ENCODE peak calls at places on chromosomes 4 and X, in nine cellular contexts. One of them, this sample, is unnamed.
A peak's percentile ranks its signal among the peaks of the same experiment; 100 is the strongest.

GRCh38 chrX:151816914-151817313 is 82.4 kb downstream of the CNGA2 start:
- DNase-seq in psoas muscle: no peak
- DNase-seq in MM.1S: no peak
- DNase-seq in left lung: no peak
- DNase-seq in A549: no peak
- DNase-seq in suprapubic skin: no peak
- DNase-seq in adipocyte: peak; percentile 7
- DNase-seq in trophoblast cell: no peak
- DNase-seq in kidney: no peak
- DNase-seq in this sample: no peak

GRCh38 chrX:131059231-131059630 is 1.1 kb downstream of the ARHGAP36 start:
- DNase-seq in psoas muscle: no peak
- DNase-seq in MM.1S: no peak
- DNase-seq in left lung: no peak
- DNase-seq in A549: no peak
- DNase-seq in suprapubic skin: no peak
- DNase-seq in adipocyte: no peak
- DNase-seq in trophoblast cell: no peak
- DNase-seq in kidney: no peak
- DNase-seq in this sample: no peak

GRCh38 chr4:95867919-95868318 is 28.0 kb downstream of the PDHA2 start:
- DNase-seq in psoas muscle: no peak
- DNase-seq in MM.1S: peak; percentile 44
- DNase-seq in left lung: no peak
- DNase-seq in A549: peak; percentile 6
- DNase-seq in suprapubic skin: no peak
- DNase-seq in adipocyte: peak; percentile 31
- DNase-seq in trophoblast cell: no peak
- DNase-seq in kidney: no peak
- DNase-seq in this sample: no peak

GRCh38 chr4:99934891-99935290 is 11.5 kb downstream of the DNAJB14 start:
- DNase-seq in psoas muscle: no peak
- DNase-seq in MM.1S: no peak
- DNase-seq in left lung: no peak
- DNase-seq in A549: no peak
- DNase-seq in suprapubic skin: no peak
- DNase-seq in adipocyte: peak; percentile 25
- DNase-seq in trophoblast cell: no peak
- DNase-seq in kidney: no peak
- DNase-seq in this sample: no peak

GRCh38 chrX:13487731-13488505 is 81.5 kb upstream of the EGFL6 start:
- DNase-seq in psoas muscle: no peak
- DNase-seq in MM.1S: peak; percentile 46
- DNase-seq in left lung: no peak
- DNase-seq in A549: peak; percentile 82
- DNase-seq in suprapubic skin: no peak
- DNase-seq in adipocyte: peak; percentile 89
- DNase-seq in trophoblast cell: peak; percentile 63
- DNase-seq in kidney: no peak
- DNase-seq in this sample: no peak

GRCh38 chrX:123959281-123960063 is 2.0 kb upstream of the STAG2 start:
- DNase-seq in psoas muscle: peak; percentile 57
- DNase-seq in MM.1S: peak; percentile 15
- DNase-seq in left lung: peak; percentile 70
- DNase-seq in A549: peak; percentile 64
- DNase-seq in suprapubic skin: no peak
- DNase-seq in adipocyte: peak; percentile 53
- DNase-seq in trophoblast cell: peak; percentile 0
- DNase-seq in kidney: peak; percentile 79
- DNase-seq in this sample: peak; percentile 62

GRCh38 chr4:137226221-137226620 is 306.1 kb downstream of the PCDH18 start:
- DNase-seq in psoas muscle: no peak
- DNase-seq in MM.1S: no peak
- DNase-seq in left lung: no peak
- DNase-seq in A549: no peak
- DNase-seq in suprapubic skin: no peak
- DNase-seq in adipocyte: peak; percentile 52
- DNase-seq in trophoblast cell: no peak
- DNase-seq in kidney: no peak
- DNase-seq in this sample: no peak

GRCh38 chr4:27360651-27361347 is 500.2 kb downstream of the STIM2 start:
- DNase-seq in psoas muscle: no peak
- DNase-seq in MM.1S: no peak
- DNase-seq in left lung: no peak
- DNase-seq in A549: no peak
- DNase-seq in suprapubic skin: no peak
- DNase-seq in adipocyte: peak; percentile 38
- DNase-seq in trophoblast cell: no peak
- DNase-seq in kidney: no peak
- DNase-seq in this sample: no peak

GRCh38 chr4:122666527-122667245 is 45.8 kb upstream of the IL21 start:
- DNase-seq in psoas muscle: no peak
- DNase-seq in MM.1S: no peak
- DNase-seq in left lung: no peak
- DNase-seq in A549: peak; percentile 46
- DNase-seq in suprapubic skin: no peak
- DNase-seq in adipocyte: peak; percentile 91
- DNase-seq in trophoblast cell: peak; percentile 32
- DNase-seq in kidney: no peak
- DNase-seq in this sample: no peak

GRCh38 chr4:172311682-172312081 is 498.5 kb downstream of the GALNTL6 start:
- DNase-seq in psoas muscle: no peak
- DNase-seq in MM.1S: no peak
- DNase-seq in left lung: no peak
- DNase-seq in A549: no peak
- DNase-seq in suprapubic skin: no peak
- DNase-seq in adipocyte: no peak
- DNase-seq in trophoblast cell: no peak
- DNase-seq in kidney: no peak
- DNase-seq in this sample: no peak

GRCh38 chr4:90293320-90293719 is 166.1 kb downstream of the CCSER1 start:
- DNase-seq in psoas muscle: no peak
- DNase-seq in MM.1S: no peak
- DNase-seq in left lung: no peak
- DNase-seq in A549: peak; percentile 4
- DNase-seq in suprapubic skin: no peak
- DNase-seq in adipocyte: peak; percentile 60
- DNase-seq in trophoblast cell: no peak
- DNase-seq in kidney: no peak
- DNase-seq in this sample: no peak

GRCh38 chr4:38180456-38180855 is 220.3 kb downstream of the PTTG2 start:
- DNase-seq in psoas muscle: no peak
- DNase-seq in MM.1S: peak; percentile 12
- DNase-seq in left lung: no peak
- DNase-seq in A549: no peak
- DNase-seq in suprapubic skin: no peak
- DNase-seq in adipocyte: no peak
- DNase-seq in trophoblast cell: no peak
- DNase-seq in kidney: no peak
- DNase-seq in this sample: no peak

GRCh38 chr4:6277935-6278800 is 8.5 kb downstream of the WFS1 start:
- DNase-seq in psoas muscle: no peak
- DNase-seq in MM.1S: no peak
- DNase-seq in left lung: peak; percentile 68
- DNase-seq in A549: no peak
- DNase-seq in suprapubic skin: no peak
- DNase-seq in adipocyte: no peak
- DNase-seq in trophoblast cell: no peak
- DNase-seq in kidney: peak; percentile 66
- DNase-seq in this sample: no peak

GRCh38 chr4:47686294-47686872 is 151.5 kb downstream of the CORIN start:
- DNase-seq in psoas muscle: peak; percentile 18
- DNase-seq in MM.1S: peak; percentile 67
- DNase-seq in left lung: peak; percentile 67
- DNase-seq in A549: peak; percentile 44
- DNase-seq in suprapubic skin: no peak
- DNase-seq in adipocyte: peak; percentile 66
- DNase-seq in trophoblast cell: peak; percentile 61
- DNase-seq in kidney: no peak
- DNase-seq in this sample: peak; percentile 64

GRCh38 chr4:169033660-169034059 is 23.6 kb upstream of the CBR4 start:
- DNase-seq in psoas muscle: no peak
- DNase-seq in MM.1S: no peak
- DNase-seq in left lung: no peak
- DNase-seq in A549: peak; percentile 54
- DNase-seq in suprapubic skin: no peak
- DNase-seq in adipocyte: no peak
- DNase-seq in trophoblast cell: peak; percentile 13
- DNase-seq in kidney: no peak
- DNase-seq in this sample: peak; percentile 34

GRCh38 chr4:87236851-87237250 is 16.4 kb upstream of the KLHL8 start:
- DNase-seq in psoas muscle: no peak
- DNase-seq in MM.1S: no peak
- DNase-seq in left lung: no peak
- DNase-seq in A549: no peak
- DNase-seq in suprapubic skin: no peak
- DNase-seq in adipocyte: no peak
- DNase-seq in trophoblast cell: peak; percentile 14
- DNase-seq in kidney: no peak
- DNase-seq in this sample: no peak

GRCh38 chrX:107744868-107745267 is 30.7 kb downstream of the TSC22D3 start:
- DNase-seq in psoas muscle: no peak
- DNase-seq in MM.1S: no peak
- DNase-seq in left lung: no peak
- DNase-seq in A549: no peak
- DNase-seq in suprapubic skin: no peak
- DNase-seq in adipocyte: no peak
- DNase-seq in trophoblast cell: no peak
- DNase-seq in kidney: no peak
- DNase-seq in this sample: no peak

GRCh38 chr4:153809307-153809706 is 20.4 kb upstream of the SFRP2 start:
- DNase-seq in psoas muscle: no peak
- DNase-seq in MM.1S: peak; percentile 18
- DNase-seq in left lung: no peak
- DNase-seq in A549: no peak
- DNase-seq in suprapubic skin: no peak
- DNase-seq in adipocyte: no peak
- DNase-seq in trophoblast cell: no peak
- DNase-seq in kidney: no peak
- DNase-seq in this sample: no peak

GRCh38 chrX:15903186-15903681 is 48.6 kb upstream of the AP1S2 start:
- DNase-seq in psoas muscle: no peak
- DNase-seq in MM.1S: peak; percentile 83
- DNase-seq in left lung: no peak
- DNase-seq in A549: no peak
- DNase-seq in suprapubic skin: no peak
- DNase-seq in adipocyte: no peak
- DNase-seq in trophoblast cell: no peak
- DNase-seq in kidney: no peak
- DNase-seq in this sample: no peak

GRCh38 chr4:7115557-7116340 is 47.9 kb upstream of the GRPEL1 start:
- DNase-seq in psoas muscle: no peak
- DNase-seq in MM.1S: no peak
- DNase-seq in left lung: no peak
- DNase-seq in A549: no peak
- DNase-seq in suprapubic skin: no peak
- DNase-seq in adipocyte: no peak
- DNase-seq in trophoblast cell: no peak
- DNase-seq in kidney: peak; percentile 55
- DNase-seq in this sample: no peak

GRCh38 chr4:15809058-15809457 is 30.9 kb downstream of the CD38 start:
- DNase-seq in psoas muscle: no peak
- DNase-seq in MM.1S: peak; percentile 78
- DNase-seq in left lung: no peak
- DNase-seq in A549: no peak
- DNase-seq in suprapubic skin: no peak
- DNase-seq in adipocyte: no peak
- DNase-seq in trophoblast cell: no peak
- DNase-seq in kidney: no peak
- DNase-seq in this sample: no peak

GRCh38 chrX:129984196-129984962 is 1.9 kb downstream of the BCORL1 start:
- DNase-seq in psoas muscle: peak; percentile 32
- DNase-seq in MM.1S: no peak
- DNase-seq in left lung: peak; percentile 85
- DNase-seq in A549: peak; percentile 23
- DNase-seq in suprapubic skin: no peak
- DNase-seq in adipocyte: peak; percentile 45
- DNase-seq in trophoblast cell: no peak
- DNase-seq in kidney: peak; percentile 78
- DNase-seq in this sample: peak; percentile 58

GRCh38 chrX:47361538-47362511 is 8.6 kb upstream of the ZNF157 start:
- DNase-seq in psoas muscle: peak; percentile 63
- DNase-seq in MM.1S: peak; percentile 89
- DNase-seq in left lung: no peak
- DNase-seq in A549: peak; percentile 92
- DNase-seq in suprapubic skin: no peak
- DNase-seq in adipocyte: peak; percentile 90
- DNase-seq in trophoblast cell: peak; percentile 52
- DNase-seq in kidney: peak; percentile 89
- DNase-seq in this sample: peak; percentile 60

GRCh38 chr4:2256781-2257191 is 5.1 kb downstream of the MXD4 start:
- DNase-seq in psoas muscle: peak; percentile 42
- DNase-seq in MM.1S: no peak
- DNase-seq in left lung: peak; percentile 72
- DNase-seq in A549: no peak
- DNase-seq in suprapubic skin: peak; percentile 77
- DNase-seq in adipocyte: no peak
- DNase-seq in trophoblast cell: no peak
- DNase-seq in kidney: peak; percentile 95
- DNase-seq in this sample: peak; percentile 57
- H3K4me1 ChIP-seq in psoas muscle: peaks cover 60% of the 10 kb centered on the region
- H3K4me1 ChIP-seq in MM.1S: peaks cover 5% of the 10 kb centered on the region
- H3K4me1 ChIP-seq in left lung: peaks cover 66% of the 10 kb centered on the region
- H3K4me1 ChIP-seq in A549: peaks cover 6% of the 10 kb centered on the region
- H3K4me1 ChIP-seq in suprapubic skin: peaks cover 71% of the 10 kb centered on the region
- H3K4me1 ChIP-seq in adipocyte: peaks cover 45% of the 10 kb centered on the region
- H3K4me1 ChIP-seq in trophoblast cell: peaks cover 9% of the 10 kb centered on the region
- H3K4me1 ChIP-seq in kidney: peaks cover 18% of the 10 kb centered on the region
- H3K4me1 ChIP-seq in this sample: no peaks in the 10 kb centered on the region

GRCh38 chrX:133988010-133988409 is 2.6 kb upstream of the GPC3 start:
- DNase-seq in psoas muscle: no peak
- DNase-seq in MM.1S: no peak
- DNase-seq in left lung: no peak
- DNase-seq in A549: no peak
- DNase-seq in suprapubic skin: no peak
- DNase-seq in adipocyte: no peak
- DNase-seq in trophoblast cell: no peak
- DNase-seq in kidney: no peak
- DNase-seq in this sample: no peak
- H3K4me1 ChIP-seq in psoas muscle: no peaks in the 10 kb centered on the region
- H3K4me1 ChIP-seq in MM.1S: no peaks in the 10 kb centered on the region
- H3K4me1 ChIP-seq in left lung: peaks cover 5% of the 10 kb centered on the region
- H3K4me1 ChIP-seq in A549: no peaks in the 10 kb centered on the region
- H3K4me1 ChIP-seq in suprapubic skin: peaks cover 13% of the 10 kb centered on the region
- H3K4me1 ChIP-seq in adipocyte: no peaks in the 10 kb centered on the region
- H3K4me1 ChIP-seq in trophoblast cell: peaks cover 17% of the 10 kb centered on the region
- H3K4me1 ChIP-seq in kidney: no peaks in the 10 kb centered on the region
- H3K4me1 ChIP-seq in this sample: no peaks in the 10 kb centered on the region

GRCh38 chr4:162104459-162105124 is 59.2 kb downstream of the FSTL5 start:
- DNase-seq in psoas muscle: no peak
- DNase-seq in MM.1S: no peak
- DNase-seq in left lung: no peak
- DNase-seq in A549: no peak
- DNase-seq in suprapubic skin: no peak
- DNase-seq in adipocyte: no peak
- DNase-seq in trophoblast cell: no peak
- DNase-seq in kidney: no peak
- DNase-seq in this sample: no peak
- H3K4me1 ChIP-seq in psoas muscle: no peaks in the 10 kb centered on the region
- H3K4me1 ChIP-seq in MM.1S: no peaks in the 10 kb centered on the region
- H3K4me1 ChIP-seq in left lung: no peaks in the 10 kb centered on the region
- H3K4me1 ChIP-seq in A549: no peaks in the 10 kb centered on the region
- H3K4me1 ChIP-seq in suprapubic skin: no peaks in the 10 kb centered on the region
- H3K4me1 ChIP-seq in adipocyte: no peaks in the 10 kb centered on the region
- H3K4me1 ChIP-seq in trophoblast cell: no peaks in the 10 kb centered on the region
- H3K4me1 ChIP-seq in kidney: no peaks in the 10 kb centered on the region
- H3K4me1 ChIP-seq in this sample: no peaks in the 10 kb centered on the region

GRCh38 chrX:153701706-153702105 is 14.0 kb downstream of the SLC6A8 start:
- DNase-seq in psoas muscle: no peak
- DNase-seq in MM.1S: no peak
- DNase-seq in left lung: no peak
- DNase-seq in A549: no peak
- DNase-seq in suprapubic skin: no peak
- DNase-seq in adipocyte: no peak
- DNase-seq in trophoblast cell: no peak
- DNase-seq in kidney: peak; percentile 66
- DNase-seq in this sample: no peak
- H3K4me1 ChIP-seq in psoas muscle: peaks cover 24% of the 10 kb centered on the region
- H3K4me1 ChIP-seq in MM.1S: no peaks in the 10 kb centered on the region
- H3K4me1 ChIP-seq in left lung: no peaks in the 10 kb centered on the region
- H3K4me1 ChIP-seq in A549: no peaks in the 10 kb centered on the region
- H3K4me1 ChIP-seq in suprapubic skin: peaks cover 35% of the 10 kb centered on the region
- H3K4me1 ChIP-seq in adipocyte: no peaks in the 10 kb centered on the region
- H3K4me1 ChIP-seq in trophoblast cell: peaks cover 4% of the 10 kb centered on the region
- H3K4me1 ChIP-seq in kidney: no peaks in the 10 kb centered on the region
- H3K4me1 ChIP-seq in this sample: no peaks in the 10 kb centered on the region

This sample was measured in right lobe of liver.